ENCODE peak calls at places on chromosomes 11 and 22, in six cellular contexts. One of them, this sample, is unnamed.

GRCh38 chr11:133808393-133809140 is 36.7 kb downstream of the SPATA19 start:
- DNase-seq in fibroblast of lung: no peak
- DNase-seq in H9: no peak
- DNase-seq in Peyer's patch: no peak
- DNase-seq in adrenal gland: no peak
- DNase-seq in NT2/D1: no peak
- DNase-seq in this sample: no peak

GRCh38 chr11:92838655-92839334 is 130.7 kb upstream of the MTNR1B start:
- DNase-seq in Peyer's patch: no peak
- DNase-seq in H9: peak; percentile 64
- DNase-seq in NT2/D1: peak; percentile 38
- DNase-seq in fibroblast of lung: peak; percentile 27
- DNase-seq in adrenal gland: no peak
- DNase-seq in this sample: no peak

GRCh38 chr11:120061761-120062560 is 76.0 kb downstream of the TRIM29 start:
- DNase-seq in adrenal gland: no peak
- DNase-seq in NT2/D1: peak; percentile 72
- DNase-seq in H9: peak; percentile 74
- DNase-seq in fibroblast of lung: peak; percentile 52
- DNase-seq in Peyer's patch: peak; percentile 27
- DNase-seq in this sample: no peak

GRCh38 chr11:13134886-13135285 is 125.8 kb downstream of the RASSF10 start:
- DNase-seq in Peyer's patch: no peak
- DNase-seq in H9: no peak
- DNase-seq in fibroblast of lung: no peak
- DNase-seq in NT2/D1: no peak
- DNase-seq in adrenal gland: no peak
- DNase-seq in this sample: no peak

GRCh38 chr11:65377036-65377435 is 5.4 kb downstream of the SLC25A45 start:
- DNase-seq in fibroblast of lung: no peak
- DNase-seq in NT2/D1: no peak
- DNase-seq in Peyer's patch: no peak
- DNase-seq in H9: no peak
- DNase-seq in adrenal gland: no peak
- DNase-seq in this sample: no peak

GRCh38 chr11:73375830-73376167 is 400 bp upstream of the RELT start:
- DNase-seq in H9: no peak
- DNase-seq in adrenal gland: no peak
- DNase-seq in fibroblast of lung: no peak
- DNase-seq in NT2/D1: no peak
- DNase-seq in Peyer's patch: no peak
- DNase-seq in this sample: no peak

GRCh38 chr11:128472128-128473110 is 114.9 kb downstream of the ETS1 start:
- DNase-seq in NT2/D1: no peak
- DNase-seq in adrenal gland: no peak
- DNase-seq in fibroblast of lung: peak; percentile 68
- DNase-seq in Peyer's patch: no peak
- DNase-seq in H9: no peak
- DNase-seq in this sample: no peak

GRCh38 chr11:36024716-36025115 is 80.9 kb downstream of the LDLRAD3 start:
- DNase-seq in adrenal gland: no peak
- DNase-seq in H9: no peak
- DNase-seq in fibroblast of lung: no peak
- DNase-seq in NT2/D1: no peak
- DNase-seq in Peyer's patch: no peak
- DNase-seq in this sample: no peak

GRCh38 chr22:45534339-45535192 is 31.9 kb downstream of the FBLN1 start:
- DNase-seq in fibroblast of lung: peak; percentile 60
- DNase-seq in adrenal gland: no peak
- DNase-seq in NT2/D1: no peak
- DNase-seq in Peyer's patch: no peak
- DNase-seq in H9: no peak
- DNase-seq in this sample: no peak

GRCh38 chr11:63537293-63538101 is 889 bp downstream of the PLAAT4 start:
- DNase-seq in H9: no peak
- DNase-seq in fibroblast of lung: peak; percentile 96
- DNase-seq in NT2/D1: no peak
- DNase-seq in Peyer's patch: peak; percentile 59
- DNase-seq in adrenal gland: peak; percentile 81
- DNase-seq in this sample: no peak

GRCh38 chr11:64245797-64246623 is 733 bp downstream of the PPP1R14B start:
- DNase-seq in adrenal gland: peak; percentile 90
- DNase-seq in NT2/D1: no peak
- DNase-seq in fibroblast of lung: peak; percentile 95
- DNase-seq in H9: no peak
- DNase-seq in Peyer's patch: peak; percentile 84
- DNase-seq in this sample: peak; percentile 24

GRCh38 chr22:49934891-49935557 is 16.6 kb downstream of the CRELD2 start:
- DNase-seq in Peyer's patch: peak; percentile 93
- DNase-seq in NT2/D1: no peak
- DNase-seq in H9: peak; percentile 67
- DNase-seq in adrenal gland: peak; percentile 78
- DNase-seq in fibroblast of lung: peak; percentile 43
- DNase-seq in this sample: peak; percentile 75

GRCh38 chr22:39356464-39356863 is 6.7 kb downstream of the SYNGR1 start:
- DNase-seq in fibroblast of lung: no peak
- DNase-seq in NT2/D1: no peak
- DNase-seq in adrenal gland: no peak
- DNase-seq in H9: no peak
- DNase-seq in Peyer's patch: no peak
- DNase-seq in this sample: no peak

GRCh38 chr22:43996170-43996980 is 27.7 kb upstream of the PARVB start:
- DNase-seq in fibroblast of lung: no peak
- DNase-seq in adrenal gland: no peak
- DNase-seq in NT2/D1: no peak
- DNase-seq in Peyer's patch: peak; percentile 88
- DNase-seq in H9: no peak
- DNase-seq in this sample: peak; percentile 62

GRCh38 chr11:95154514-95154913 is 64.9 kb downstream of the ENDOD1 start:
- DNase-seq in adrenal gland: peak; percentile 48
- DNase-seq in NT2/D1: no peak
- DNase-seq in Peyer's patch: peak; percentile 84
- DNase-seq in fibroblast of lung: peak; percentile 42
- DNase-seq in H9: peak; percentile 74
- DNase-seq in this sample: peak; percentile 77

GRCh38 chr22:45493286-45493771 is 9.4 kb upstream of the FBLN1 start:
- DNase-seq in adrenal gland: peak; percentile 37
- DNase-seq in Peyer's patch: peak; percentile 69
- DNase-seq in fibroblast of lung: peak; percentile 65
- DNase-seq in H9: no peak
- DNase-seq in NT2/D1: no peak
- DNase-seq in this sample: no peak

DNA sequence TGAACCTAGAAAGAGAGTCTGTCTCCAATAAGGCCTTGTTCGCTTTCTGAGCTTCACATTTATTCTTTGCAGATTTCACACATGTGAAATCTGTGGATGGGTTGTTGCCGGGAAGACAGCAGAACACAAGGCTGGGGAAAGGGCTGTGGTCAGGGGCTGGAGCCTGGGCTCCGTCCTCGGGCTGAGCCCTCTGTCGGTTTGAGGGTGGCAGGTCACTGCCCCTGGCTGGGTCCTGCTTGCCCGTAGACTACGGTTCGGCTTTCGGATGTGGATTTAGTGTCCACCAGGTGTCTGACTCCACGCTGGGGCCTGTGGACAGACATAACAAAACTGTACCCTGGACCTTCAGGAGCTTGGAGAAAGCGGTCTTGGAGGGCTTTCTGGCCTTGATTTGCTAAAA is 117.0 kb upstream of the ALX4 start:
- DNase-seq in H9: no peak
- DNase-seq in adrenal gland: no peak
- DNase-seq in Peyer's patch: no peak
- DNase-seq in NT2/D1: no peak
- DNase-seq in fibroblast of lung: no peak
- DNase-seq in this sample: no peak
- H3K4me1 ChIP-seq in H9: no peaks in the 10 kb centered on the region
- H3K4me1 ChIP-seq in adrenal gland: no peaks in the 10 kb centered on the region
- H3K4me1 ChIP-seq in Peyer's patch: no peaks in the 10 kb centered on the region
- H3K4me1 ChIP-seq in NT2/D1: peaks cover 11% of the 10 kb centered on the region
- H3K4me1 ChIP-seq in fibroblast of lung: no peaks in the 10 kb centered on the region
- H3K4me1 ChIP-seq in this sample: no peaks in the 10 kb centered on the region

GRCh38 chr11:118001494-118001971 is 15.3 kb downstream of the IL10RA start:
- DNase-seq in fibroblast of lung: no peak
- DNase-seq in H9: no peak
- DNase-seq in Peyer's patch: no peak
- DNase-seq in adrenal gland: no peak
- DNase-seq in NT2/D1: no peak
- DNase-seq in this sample: no peak

GRCh38 chr11:118002010-118002540 is 15.9 kb downstream of the IL10RA start:
- DNase-seq in Peyer's patch: no peak
- DNase-seq in fibroblast of lung: no peak
- DNase-seq in H9: no peak
- DNase-seq in NT2/D1: no peak
- DNase-seq in adrenal gland: no peak
- DNase-seq in this sample: no peak

GRCh38 chr11:118003456-118003855 is 17.3 kb downstream of the IL10RA start:
- DNase-seq in adrenal gland: no peak
- DNase-seq in Peyer's patch: no peak
- DNase-seq in NT2/D1: no peak
- DNase-seq in H9: no peak
- DNase-seq in fibroblast of lung: no peak
- DNase-seq in this sample: no peak

GRCh38 chr11:118002541-118003019 is 16.4 kb downstream of the IL10RA start:
- DNase-seq in H9: no peak
- DNase-seq in NT2/D1: peak; percentile 63
- DNase-seq in Peyer's patch: peak; percentile 66
- DNase-seq in fibroblast of lung: no peak
- DNase-seq in adrenal gland: no peak
- DNase-seq in this sample: no peak

DNA sequence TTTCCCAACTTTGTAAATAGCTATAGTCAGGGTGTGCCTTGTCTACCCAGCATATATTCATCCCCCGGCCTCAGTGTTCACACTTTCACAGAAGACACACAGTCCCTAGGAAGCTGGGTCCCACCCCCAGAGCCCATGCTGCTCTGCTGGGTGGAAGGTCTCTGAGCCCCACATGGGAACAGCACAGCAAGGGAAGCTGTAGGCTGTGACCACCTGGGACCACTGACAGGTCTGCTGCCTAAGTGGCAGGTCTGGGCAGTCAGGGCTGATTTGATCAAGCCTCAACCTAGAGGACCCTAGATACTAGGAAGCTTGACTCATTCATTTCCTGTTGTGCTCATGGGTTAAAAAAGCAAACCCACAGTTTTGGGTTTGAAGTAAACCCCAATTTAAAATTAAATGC is 16.8 kb downstream of the IL10RA start:
- DNase-seq in NT2/D1: no peak
- DNase-seq in Peyer's patch: no peak
- DNase-seq in adrenal gland: no peak
- DNase-seq in fibroblast of lung: no peak
- DNase-seq in H9: no peak
- DNase-seq in this sample: no peak
- H3K4me1 ChIP-seq in NT2/D1: peaks cover 8% of the 10 kb centered on the region
- H3K4me1 ChIP-seq in Peyer's patch: peaks cover 15% of the 10 kb centered on the region
- H3K4me1 ChIP-seq in adrenal gland: peaks cover 15% of the 10 kb centered on the region
- H3K4me1 ChIP-seq in fibroblast of lung: no peaks in the 10 kb centered on the region
- H3K4me1 ChIP-seq in H9: peaks cover 6% of the 10 kb centered on the region
- H3K4me1 ChIP-seq in this sample: peaks cover 95% of the 10 kb centered on the region

DNA sequence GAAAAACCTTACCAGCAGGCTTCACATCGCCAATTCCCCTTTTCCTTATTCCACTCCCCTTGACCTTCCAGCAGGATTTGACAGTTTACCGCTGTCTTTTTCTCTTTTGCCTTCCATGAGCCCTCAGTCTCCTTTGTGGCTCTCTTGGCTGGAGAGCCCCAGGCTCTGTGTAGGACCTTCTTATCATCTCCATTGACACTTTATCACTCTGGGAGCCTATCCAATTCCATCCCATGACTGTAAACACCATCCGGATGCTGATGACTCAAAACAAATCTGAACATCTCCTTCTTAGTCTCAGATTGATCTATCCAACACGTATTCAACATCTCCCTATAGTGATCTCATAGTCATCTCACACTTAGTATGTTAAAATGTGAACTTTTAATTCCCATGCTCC is 36.0 kb downstream of the HTR3A start:
- DNase-seq in NT2/D1: no peak
- DNase-seq in H9: no peak
- DNase-seq in adrenal gland: no peak
- DNase-seq in Peyer's patch: no peak
- DNase-seq in fibroblast of lung: no peak
- DNase-seq in this sample: no peak
- H3K4me1 ChIP-seq in NT2/D1: peaks cover 2% of the 10 kb centered on the region
- H3K4me1 ChIP-seq in H9: no peaks in the 10 kb centered on the region
- H3K4me1 ChIP-seq in adrenal gland: no peaks in the 10 kb centered on the region
- H3K4me1 ChIP-seq in Peyer's patch: no peaks in the 10 kb centered on the region
- H3K4me1 ChIP-seq in fibroblast of lung: no peaks in the 10 kb centered on the region
- H3K4me1 ChIP-seq in this sample: no peaks in the 10 kb centered on the region

GRCh38 chr11:57644748-57645715 is 4.7 kb downstream of the YPEL4 start:
- DNase-seq in adrenal gland: peak; percentile 78
- DNase-seq in H9: peak; percentile 87
- DNase-seq in NT2/D1: peak; percentile 72
- DNase-seq in fibroblast of lung: peak; percentile 55
- DNase-seq in Peyer's patch: peak; percentile 94
- DNase-seq in this sample: peak; percentile 87
- H3K4me1 ChIP-seq in adrenal gland: peaks cover 29% of the 10 kb centered on the region
- H3K4me1 ChIP-seq in H9: peaks cover 20% of the 10 kb centered on the region
- H3K4me1 ChIP-seq in NT2/D1: peaks cover 34% of the 10 kb centered on the region
- H3K4me1 ChIP-seq in fibroblast of lung: peaks cover 32% of the 10 kb centered on the region
- H3K4me1 ChIP-seq in Peyer's patch: peaks cover 4% of the 10 kb centered on the region
- H3K4me1 ChIP-seq in this sample: peaks cover 14% of the 10 kb centered on the region

DNA sequence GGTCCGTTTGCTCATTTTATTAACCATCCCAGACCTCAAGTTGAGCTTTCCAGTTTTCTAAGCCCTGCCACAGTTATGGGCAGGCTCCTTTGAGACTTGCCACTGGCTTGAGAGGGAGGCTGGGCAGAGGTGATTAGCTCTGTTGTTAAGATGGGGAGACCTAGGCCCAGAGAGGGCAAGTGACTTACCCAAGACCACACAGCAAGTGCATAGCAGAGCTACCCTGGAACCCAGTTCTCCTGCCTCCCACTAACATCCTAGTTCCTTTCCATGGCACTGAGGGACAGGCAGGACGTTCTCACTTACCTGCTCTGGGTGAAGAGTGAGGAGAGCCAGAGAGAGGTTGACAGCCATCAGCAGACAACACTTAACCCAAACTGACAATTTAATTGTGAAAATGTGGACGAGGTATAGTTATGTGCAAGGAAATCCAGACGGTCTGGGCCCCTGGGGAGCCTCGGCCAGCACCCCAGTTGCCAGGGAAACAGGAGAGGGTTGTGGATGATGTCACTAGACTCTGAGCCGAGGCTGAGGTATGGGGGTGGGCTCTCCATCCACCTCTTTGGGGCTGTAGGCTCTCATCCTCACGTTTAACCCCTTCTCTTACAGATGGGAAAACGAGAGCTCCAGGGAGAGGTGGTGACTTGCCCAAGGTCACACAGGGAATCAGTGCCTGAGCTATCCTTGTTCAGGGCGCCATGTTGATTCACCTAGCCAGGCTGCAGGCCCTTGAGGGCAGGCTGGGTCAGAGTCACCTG is 12.3 kb upstream of the WNT11 start:
- DNase-seq in adrenal gland: no peak
- DNase-seq in Peyer's patch: no peak
- DNase-seq in fibroblast of lung: no peak
- DNase-seq in NT2/D1: no peak
- DNase-seq in H9: no peak
- DNase-seq in this sample: no peak
- H3K4me1 ChIP-seq in adrenal gland: peaks cover 19% of the 10 kb centered on the region
- H3K4me1 ChIP-seq in Peyer's patch: no peaks in the 10 kb centered on the region
- H3K4me1 ChIP-seq in fibroblast of lung: no peaks in the 10 kb centered on the region
- H3K4me1 ChIP-seq in NT2/D1: peaks cover 4% of the 10 kb centered on the region
- H3K4me1 ChIP-seq in H9: peaks cover 4% of the 10 kb centered on the region
- H3K4me1 ChIP-seq in this sample: no peaks in the 10 kb centered on the region

GRCh38 chr11:57641426-57641825 is 8.3 kb downstream of the YPEL4 start:
- DNase-seq in adrenal gland: peak; percentile 25
- DNase-seq in fibroblast of lung: peak; percentile 48
- DNase-seq in H9: no peak
- DNase-seq in Peyer's patch: no peak
- DNase-seq in NT2/D1: no peak
- DNase-seq in this sample: no peak
- H3K4me1 ChIP-seq in adrenal gland: peaks cover 12% of the 10 kb centered on the region
- H3K4me1 ChIP-seq in fibroblast of lung: peaks cover 20% of the 10 kb centered on the region
- H3K4me1 ChIP-seq in H9: peaks cover 14% of the 10 kb centered on the region
- H3K4me1 ChIP-seq in Peyer's patch: peaks cover 13% of the 10 kb centered on the region
- H3K4me1 ChIP-seq in NT2/D1: peaks cover 15% of the 10 kb centered on the region
- H3K4me1 ChIP-seq in this sample: peaks cover 8% of the 10 kb centered on the region